ENCODE peak calls at places on chromosomes 6 and 20, in five cellular contexts. One of them, this sample, is unnamed. For H3K4me1, the result is how much of the 10 kb centered on the place peaks cover.

GRCh38 chr6:117555882-117556498 is 46.3 kb downstream of the GOPC start:
- ATAC-seq in K562: peak
- ATAC-seq in Panc1: peak
- ATAC-seq in upper lobe of left lung: no peak
- ATAC-seq in GM12878: peak
- ATAC-seq in this sample: peak

GRCh38 chr6:53412316-53412715 is 63.6 kb upstream of the ELOVL5 start:
- ATAC-seq in K562: no peak
- ATAC-seq in Panc1: no peak
- ATAC-seq in upper lobe of left lung: peak
- ATAC-seq in GM12878: no peak
- ATAC-seq in this sample: no peak

GRCh38 chr6:169911264-169912263 is 160.1 kb downstream of the ERMARD start:
- ATAC-seq in K562: no peak
- ATAC-seq in Panc1: no peak
- ATAC-seq in upper lobe of left lung: no peak
- ATAC-seq in GM12878: no peak
- ATAC-seq in this sample: no peak

GRCh38 chr20:44896583-44896982 is 11.1 kb downstream of the YWHAB start:
- ATAC-seq in K562: no peak
- ATAC-seq in Panc1: no peak
- ATAC-seq in upper lobe of left lung: no peak
- ATAC-seq in GM12878: no peak
- ATAC-seq in this sample: no peak

GRCh38 chr6:105886066-105886811 is 199.9 kb upstream of the PRDM1 start:
- ATAC-seq in K562: no peak
- ATAC-seq in Panc1: no peak
- ATAC-seq in upper lobe of left lung: no peak
- ATAC-seq in GM12878: no peak
- ATAC-seq in this sample: no peak

GRCh38 chr20:50516935-50517816 is 7.0 kb downstream of the PTPN1 start:
- ATAC-seq in K562: no peak
- ATAC-seq in Panc1: no peak
- ATAC-seq in upper lobe of left lung: no peak
- ATAC-seq in GM12878: no peak
- ATAC-seq in this sample: no peak

GRCh38 chr6:75368864-75369402 is 84.3 kb upstream of the TMEM30A start:
- ATAC-seq in K562: no peak
- ATAC-seq in Panc1: no peak
- ATAC-seq in upper lobe of left lung: peak
- ATAC-seq in GM12878: no peak
- ATAC-seq in this sample: peak

GRCh38 chr6:29875257-29875656 is 47.6 kb downstream of the HLA-G start:
- ATAC-seq in K562: no peak
- ATAC-seq in Panc1: no peak
- ATAC-seq in upper lobe of left lung: no peak
- ATAC-seq in GM12878: no peak
- ATAC-seq in this sample: no peak

GRCh38 chr20:48841861-48842529 is 14.2 kb upstream of the PREX1 start:
- ATAC-seq in K562: peak
- ATAC-seq in Panc1: peak
- ATAC-seq in upper lobe of left lung: no peak
- ATAC-seq in GM12878: no peak
- ATAC-seq in this sample: no peak

GRCh38 chr20:34892671-34893070 is 16.3 kb downstream of the ACSS2 start:
- ATAC-seq in K562: no peak
- ATAC-seq in Panc1: no peak
- ATAC-seq in upper lobe of left lung: no peak
- ATAC-seq in GM12878: no peak
- ATAC-seq in this sample: no peak

GRCh38 chr20:16246870-16247269 is 326.4 kb downstream of the KIF16B start:
- ATAC-seq in K562: peak
- ATAC-seq in Panc1: no peak
- ATAC-seq in upper lobe of left lung: no peak
- ATAC-seq in GM12878: no peak
- ATAC-seq in this sample: no peak

GRCh38 chr20:5928063-5928462 is 22.3 kb downstream of the TRMT6 start:
- ATAC-seq in K562: no peak
- ATAC-seq in Panc1: no peak
- ATAC-seq in upper lobe of left lung: no peak
- ATAC-seq in GM12878: no peak
- ATAC-seq in this sample: no peak
- TF ChIP-seq CTCF in K562: no peak
- TF ChIP-seq CTCF in Panc1: no peak
- TF ChIP-seq CTCF in upper lobe of left lung: no peak
- TF ChIP-seq CTCF in GM12878: no peak
- TF ChIP-seq CTCF in this sample: no peak

GRCh38 chr6:35400901-35401311 is 51.2 kb upstream of the FANCE start:
- ATAC-seq in K562: no peak
- ATAC-seq in Panc1: peak
- ATAC-seq in upper lobe of left lung: peak
- ATAC-seq in GM12878: no peak
- ATAC-seq in this sample: no peak
- TF ChIP-seq POLR2AphosphoS5 in K562: no peak
- TF ChIP-seq POLR2AphosphoS5 in Panc1: no peak
- TF ChIP-seq POLR2AphosphoS5 in upper lobe of left lung: no peak
- TF ChIP-seq POLR2AphosphoS5 in GM12878: no peak
- TF ChIP-seq POLR2AphosphoS5 in this sample: no peak

GRCh38 chr6:137738931-137739504 is 128.0 kb upstream of the TNFAIP3 start:
- ATAC-seq in K562: no peak
- ATAC-seq in Panc1: peak
- ATAC-seq in upper lobe of left lung: no peak
- ATAC-seq in GM12878: no peak
- ATAC-seq in this sample: no peak
- H3K4me1 ChIP-seq in K562: under half
- H3K4me1 ChIP-seq in Panc1: under half
- H3K4me1 ChIP-seq in upper lobe of left lung: under half
- H3K4me1 ChIP-seq in GM12878: under half
- H3K4me1 ChIP-seq in this sample: under half

DNA sequence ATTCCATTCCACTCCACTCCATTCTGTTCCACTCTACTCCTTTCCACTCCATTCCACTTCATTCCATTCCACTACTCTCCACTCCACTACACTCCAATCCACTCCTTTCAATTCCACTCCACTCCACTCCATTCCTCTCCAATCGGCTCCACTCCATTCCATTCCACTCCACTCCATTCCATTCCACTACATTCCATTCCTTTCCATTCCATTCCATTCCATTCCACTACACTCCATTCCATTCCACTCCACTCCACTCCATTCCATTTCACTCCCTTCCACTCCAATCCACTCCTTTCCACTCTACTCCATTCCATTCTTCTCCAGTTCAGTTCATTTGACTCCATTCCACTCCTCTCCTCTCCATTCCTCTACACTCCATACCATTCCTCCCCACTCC is 26.2 kb upstream of the DEFB125 start:
- ATAC-seq in K562: no peak
- ATAC-seq in Panc1: no peak
- ATAC-seq in upper lobe of left lung: peak
- ATAC-seq in GM12878: no peak
- ATAC-seq in this sample: no peak
- TF ChIP-seq CTCF in K562: no peak
- TF ChIP-seq CTCF in Panc1: no peak
- TF ChIP-seq CTCF in upper lobe of left lung: no peak
- TF ChIP-seq CTCF in GM12878: no peak
- TF ChIP-seq CTCF in this sample: no peak

DNA sequence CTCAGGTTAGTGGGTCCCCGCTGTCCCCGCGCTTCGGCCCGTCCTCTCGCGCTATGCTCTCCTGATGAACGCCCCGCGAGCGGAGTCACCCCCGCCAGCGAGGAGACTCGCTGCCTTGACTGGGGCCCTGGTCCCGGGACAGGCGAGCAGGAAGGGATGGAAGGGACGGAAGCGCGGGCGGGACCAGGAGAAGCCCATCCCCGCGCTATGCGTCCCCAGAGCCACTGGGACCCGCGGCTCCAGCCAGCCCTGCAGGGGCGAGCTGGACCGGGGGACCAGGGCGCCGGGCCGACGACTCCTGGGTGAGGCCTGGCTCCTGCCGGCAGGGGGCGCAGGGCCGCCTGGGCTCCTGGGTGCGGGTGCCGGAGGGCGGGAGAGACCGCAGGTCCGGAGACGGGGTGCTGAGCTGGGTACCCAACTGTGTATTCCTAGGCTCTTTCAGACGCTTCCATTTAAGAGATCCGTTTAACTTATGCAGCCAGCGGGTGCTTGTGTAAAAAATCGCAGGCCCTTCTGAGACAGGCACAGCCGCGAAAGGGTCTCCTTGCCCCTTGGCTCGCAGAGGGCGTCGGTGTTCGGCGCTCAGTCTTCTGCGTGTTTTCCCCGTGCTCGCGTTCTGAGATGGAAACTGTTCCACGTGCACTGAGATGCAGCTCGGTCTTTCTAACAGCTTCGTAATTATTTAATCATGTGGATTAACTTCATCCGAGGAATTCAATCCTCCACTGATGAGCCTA is 580 bp upstream of the SYCP2 start:
- ATAC-seq in K562: peak
- ATAC-seq in Panc1: peak
- ATAC-seq in upper lobe of left lung: peak
- ATAC-seq in GM12878: peak
- ATAC-seq in this sample: peak
- TF ChIP-seq POLR2AphosphoS5 in K562: no peak
- TF ChIP-seq POLR2AphosphoS5 in Panc1: peak
- TF ChIP-seq POLR2AphosphoS5 in upper lobe of left lung: no peak
- TF ChIP-seq POLR2AphosphoS5 in GM12878: no peak
- TF ChIP-seq POLR2AphosphoS5 in this sample: peak

GRCh38 chr6:129686941-129687627 is 22.9 kb downstream of the ARHGAP18 start:
- ATAC-seq in K562: no peak
- ATAC-seq in Panc1: no peak
- ATAC-seq in upper lobe of left lung: peak
- ATAC-seq in GM12878: peak
- ATAC-seq in this sample: no peak
- H3K4me1 ChIP-seq in K562: half or more
- H3K4me1 ChIP-seq in Panc1: under half
- H3K4me1 ChIP-seq in upper lobe of left lung: half or more
- H3K4me1 ChIP-seq in GM12878: half or more
- H3K4me1 ChIP-seq in this sample: under half

GRCh38 chr6:147779624-147780023 is 271.1 kb downstream of the SAMD5 start:
- ATAC-seq in K562: no peak
- ATAC-seq in Panc1: no peak
- ATAC-seq in upper lobe of left lung: no peak
- ATAC-seq in GM12878: no peak
- ATAC-seq in this sample: no peak

GRCh38 chr6:147770221-147770620 is 261.7 kb downstream of the SAMD5 start:
- ATAC-seq in K562: no peak
- ATAC-seq in Panc1: no peak
- ATAC-seq in upper lobe of left lung: no peak
- ATAC-seq in GM12878: no peak
- ATAC-seq in this sample: no peak

GRCh38 chr6:147772724-147773123 is 264.2 kb downstream of the SAMD5 start:
- ATAC-seq in K562: no peak
- ATAC-seq in Panc1: no peak
- ATAC-seq in upper lobe of left lung: no peak
- ATAC-seq in GM12878: no peak
- ATAC-seq in this sample: no peak

GRCh38 chr6:147776631-147777030 is 268.1 kb downstream of the SAMD5 start:
- ATAC-seq in K562: no peak
- ATAC-seq in Panc1: no peak
- ATAC-seq in upper lobe of left lung: no peak
- ATAC-seq in GM12878: no peak
- ATAC-seq in this sample: no peak

GRCh38 chr6:147774856-147775255 is 266.4 kb downstream of the SAMD5 start:
- ATAC-seq in K562: no peak
- ATAC-seq in Panc1: no peak
- ATAC-seq in upper lobe of left lung: no peak
- ATAC-seq in GM12878: no peak
- ATAC-seq in this sample: no peak
- TF ChIP-seq CTCF in K562: peak
- TF ChIP-seq CTCF in Panc1: peak
- TF ChIP-seq CTCF in upper lobe of left lung: no peak
- TF ChIP-seq CTCF in GM12878: peak
- TF ChIP-seq CTCF in this sample: no peak

GRCh38 chr6:113631616-113632015 is 225.5 kb upstream of the MARCKS start:
- ATAC-seq in K562: no peak
- ATAC-seq in Panc1: no peak
- ATAC-seq in upper lobe of left lung: no peak
- ATAC-seq in GM12878: peak
- ATAC-seq in this sample: no peak

GRCh38 chr6:113632220-113632864 is 224.8 kb upstream of the MARCKS start:
- ATAC-seq in K562: no peak
- ATAC-seq in Panc1: peak
- ATAC-seq in upper lobe of left lung: peak
- ATAC-seq in GM12878: peak
- ATAC-seq in this sample: peak

GRCh38 chr6:113629940-113630339 is 227.2 kb upstream of the MARCKS start:
- ATAC-seq in K562: no peak
- ATAC-seq in Panc1: no peak
- ATAC-seq in upper lobe of left lung: no peak
- ATAC-seq in GM12878: no peak
- ATAC-seq in this sample: no peak

GRCh38 chr6:113630365-113630737 is 226.8 kb upstream of the MARCKS start:
- ATAC-seq in K562: no peak
- ATAC-seq in Panc1: no peak
- ATAC-seq in upper lobe of left lung: no peak
- ATAC-seq in GM12878: no peak
- ATAC-seq in this sample: no peak

DNA sequence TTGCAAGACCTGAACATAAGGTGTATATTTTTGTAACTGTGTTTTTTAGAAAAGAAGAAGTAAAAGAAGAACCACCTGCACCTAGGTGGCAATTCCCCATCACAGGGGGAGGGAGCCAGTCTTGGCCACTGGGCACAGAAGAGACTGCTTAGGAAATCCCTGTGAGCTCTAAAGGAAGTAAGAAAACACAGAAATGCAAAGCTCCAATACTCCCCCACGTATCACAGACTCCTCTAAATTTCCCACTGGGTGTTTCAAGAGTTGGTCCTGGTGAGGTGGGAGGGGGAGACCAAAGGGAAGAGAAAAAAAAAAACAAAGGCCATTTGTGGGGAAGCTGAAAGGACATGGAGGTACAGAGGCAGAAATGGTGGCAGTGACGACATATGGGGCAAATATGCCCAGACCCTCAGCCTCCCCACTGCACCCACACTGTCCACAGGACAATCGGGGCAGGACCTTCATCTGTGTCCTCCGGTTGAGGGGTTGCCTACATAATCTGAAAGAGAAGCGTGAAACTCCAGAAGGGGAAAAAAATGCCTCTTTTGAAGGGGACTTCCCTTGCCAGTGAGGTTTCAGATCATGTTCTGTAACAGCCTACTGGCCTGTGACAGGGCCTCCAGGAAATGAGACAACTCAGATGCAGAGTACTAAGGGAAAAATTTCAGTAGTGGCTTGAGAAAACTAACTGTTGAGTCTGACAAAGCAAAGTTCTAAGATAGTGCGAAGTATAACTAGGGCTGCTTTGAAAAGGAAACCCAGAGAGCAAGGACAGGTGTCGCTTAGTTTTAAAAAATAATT is 226.2 kb upstream of the MARCKS start:
- ATAC-seq in K562: no peak
- ATAC-seq in Panc1: peak
- ATAC-seq in upper lobe of left lung: peak
- ATAC-seq in GM12878: peak
- ATAC-seq in this sample: peak
- TF ChIP-seq POLR2AphosphoS5 in K562: no peak
- TF ChIP-seq POLR2AphosphoS5 in Panc1: no peak
- TF ChIP-seq POLR2AphosphoS5 in upper lobe of left lung: no peak
- TF ChIP-seq POLR2AphosphoS5 in GM12878: peak
- TF ChIP-seq POLR2AphosphoS5 in this sample: peak

GRCh38 chr20:2757969-2758368 is 42.5 kb downstream of the CPXM1 start:
- ATAC-seq in K562: no peak
- ATAC-seq in Panc1: no peak
- ATAC-seq in upper lobe of left lung: no peak
- ATAC-seq in GM12878: no peak
- ATAC-seq in this sample: no peak
- H3K4me1 ChIP-seq in K562: under half
- H3K4me1 ChIP-seq in Panc1: under half
- H3K4me1 ChIP-seq in upper lobe of left lung: under half
- H3K4me1 ChIP-seq in GM12878: under half
- H3K4me1 ChIP-seq in this sample: under half

This sample was measured in gastroesophageal sphincter.